ENCODE peak calls at places on chromosomes 16 and 17, in four cellular contexts. One of them, this sample, is unnamed.

GRCh38 chr16:58419241-58420012 is 27.2 kb downstream of the GINS3 start:
- DNase-seq in ascending aorta: no peak
- DNase-seq in esophagus squamous epithelium: no peak
- DNase-seq in right atrium auricular region: no peak
- DNase-seq in this sample: no peak

GRCh38 chr16:12067714-12068401 is 91.3 kb downstream of the SNX29 start:
- DNase-seq in right atrium auricular region: peak; percentile 78
- DNase-seq in esophagus squamous epithelium: no peak
- DNase-seq in ascending aorta: no peak
- DNase-seq in this sample: peak; percentile 79

GRCh38 chr16:87844809-87845208 is 24.5 kb downstream of the SLC7A5 start:
- DNase-seq in ascending aorta: no peak
- DNase-seq in esophagus squamous epithelium: no peak
- DNase-seq in right atrium auricular region: no peak
- DNase-seq in this sample: no peak

GRCh38 chr17:29732613-29733012 is 109.9 kb upstream of the CORO6 start:
- DNase-seq in right atrium auricular region: no peak
- DNase-seq in esophagus squamous epithelium: no peak
- DNase-seq in ascending aorta: no peak
- DNase-seq in this sample: peak; percentile 43

GRCh38 chr17:20059728-20060188 is 50.6 kb downstream of the SPECC1 start:
- DNase-seq in ascending aorta: no peak
- DNase-seq in esophagus squamous epithelium: no peak
- DNase-seq in right atrium auricular region: no peak
- DNase-seq in this sample: peak; percentile 77

GRCh38 chr17:16352303-16352837 is 899 bp downstream of the CENPV start:
- DNase-seq in ascending aorta: no peak
- DNase-seq in right atrium auricular region: no peak
- DNase-seq in esophagus squamous epithelium: no peak
- DNase-seq in this sample: no peak

GRCh38 chr17:6435968-6436367 is 1.0 kb upstream of the AIPL1 start:
- DNase-seq in right atrium auricular region: peak; percentile 62
- DNase-seq in ascending aorta: no peak
- DNase-seq in esophagus squamous epithelium: peak; percentile 14
- DNase-seq in this sample: peak; percentile 57

GRCh38 chr16:53944026-53944425 is 240.1 kb downstream of the FTO start:
- DNase-seq in esophagus squamous epithelium: no peak
- DNase-seq in right atrium auricular region: no peak
- DNase-seq in ascending aorta: no peak
- DNase-seq in this sample: no peak

GRCh38 chr16:17578921-17579876 is 108.4 kb upstream of the XYLT1 start:
- DNase-seq in ascending aorta: no peak
- DNase-seq in right atrium auricular region: peak; percentile 71
- DNase-seq in esophagus squamous epithelium: no peak
- DNase-seq in this sample: peak; percentile 46

GRCh38 chr16:12961621-12962020 is 60.2 kb downstream of the SHISA9 start:
- DNase-seq in ascending aorta: no peak
- DNase-seq in right atrium auricular region: no peak
- DNase-seq in esophagus squamous epithelium: no peak
- DNase-seq in this sample: no peak

GRCh38 chr17:29215717-29216116 is 30.9 kb upstream of the CRYBA1 start:
- DNase-seq in esophagus squamous epithelium: no peak
- DNase-seq in right atrium auricular region: no peak
- DNase-seq in ascending aorta: no peak
- DNase-seq in this sample: no peak

DNA sequence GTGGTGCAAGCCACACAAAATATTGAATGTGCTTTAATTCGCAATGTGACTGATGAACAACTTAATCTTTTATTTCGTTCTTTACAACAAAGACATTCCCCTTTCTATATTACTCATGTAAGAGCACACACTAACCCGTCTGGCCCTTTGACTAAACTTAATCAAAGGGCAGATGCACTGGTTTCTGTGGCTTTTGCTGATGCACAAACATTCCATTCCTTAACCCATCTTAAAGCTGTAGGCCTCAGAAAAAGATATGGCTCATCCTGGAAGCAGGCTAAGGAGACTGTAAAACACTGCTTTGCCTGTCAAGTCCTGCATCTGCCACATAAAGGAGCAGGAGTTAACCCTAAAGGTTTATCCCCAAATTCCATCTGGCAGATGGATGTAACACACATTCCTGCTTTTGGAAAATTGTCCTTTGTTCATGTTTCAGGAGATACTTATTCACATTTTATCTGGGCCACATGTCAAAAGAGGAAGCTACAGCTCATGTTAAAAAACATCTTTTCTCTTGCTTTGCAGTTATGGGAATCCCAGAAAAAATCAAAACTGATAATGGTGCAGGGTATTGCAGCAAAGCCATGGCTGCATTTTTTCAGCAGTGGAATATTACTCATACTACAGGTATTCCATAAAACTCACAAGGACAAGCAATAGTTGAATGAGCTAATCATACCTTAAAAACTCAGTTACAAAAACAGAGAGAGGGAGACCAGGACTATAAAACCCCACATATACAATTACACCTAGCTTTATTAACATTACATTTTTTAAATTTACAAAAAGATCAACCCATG is 137.2 kb downstream of the AHSP start:
- DNase-seq in ascending aorta: no peak
- DNase-seq in esophagus squamous epithelium: no peak
- DNase-seq in right atrium auricular region: no peak
- DNase-seq in this sample: no peak
- H3K9me3 ChIP-seq in ascending aorta: no peaks in the 10 kb centered on the region
- H3K9me3 ChIP-seq in esophagus squamous epithelium: no peaks in the 10 kb centered on the region
- H3K9me3 ChIP-seq in right atrium auricular region: no peaks in the 10 kb centered on the region
- H3K9me3 ChIP-seq in this sample: no peaks in the 10 kb centered on the region

DNA sequence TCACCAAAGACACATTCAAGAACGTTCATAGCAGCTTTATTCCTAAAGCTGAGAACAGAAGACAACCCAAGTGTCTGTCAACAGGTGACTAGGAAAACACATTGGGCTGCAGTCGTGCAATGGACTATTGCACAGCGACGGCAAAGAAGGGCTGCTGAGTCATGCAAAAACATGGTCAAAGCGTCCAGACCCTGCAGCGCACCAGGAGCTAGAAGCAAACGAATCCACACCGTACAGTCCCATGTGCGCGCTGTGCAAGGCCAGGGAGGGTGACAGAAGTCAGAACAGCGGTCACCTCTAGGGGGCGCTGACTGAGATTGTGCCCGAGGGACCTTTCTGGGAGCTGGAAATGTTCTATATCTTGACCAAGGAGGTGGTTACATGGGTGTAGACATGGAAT is 266.4 kb downstream of the MAF start:
- DNase-seq in right atrium auricular region: no peak
- DNase-seq in ascending aorta: no peak
- DNase-seq in esophagus squamous epithelium: no peak
- DNase-seq in this sample: no peak
- TF ChIP-seq CTCF in right atrium auricular region: no peak
- TF ChIP-seq CTCF in ascending aorta: no peak
- TF ChIP-seq CTCF in esophagus squamous epithelium: no peak
- TF ChIP-seq CTCF in this sample: peak; percentile 47

DNA sequence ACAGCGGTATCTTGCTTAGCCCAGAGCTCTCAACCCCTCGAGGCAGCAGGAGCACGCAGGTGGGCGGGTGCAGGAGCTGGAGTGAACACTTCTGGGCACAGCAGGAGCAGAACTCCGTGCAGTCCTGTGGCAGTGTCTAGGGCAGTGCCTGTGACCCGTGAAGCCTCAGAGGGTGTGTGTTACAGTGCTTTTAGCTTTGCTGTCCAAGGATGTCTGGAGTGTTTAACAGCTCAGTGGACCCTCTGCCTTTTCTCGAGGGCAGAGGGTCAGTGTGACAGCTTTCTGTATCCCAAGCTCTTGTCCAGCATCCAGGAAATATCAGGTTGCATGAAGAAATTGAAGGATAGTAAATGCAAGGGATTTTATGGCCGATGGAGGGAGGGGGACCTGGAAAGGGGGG is 16.4 kb upstream of the SSTR5 start:
- DNase-seq in esophagus squamous epithelium: no peak
- DNase-seq in right atrium auricular region: no peak
- DNase-seq in ascending aorta: no peak
- DNase-seq in this sample: no peak
- H3K27me3 ChIP-seq in esophagus squamous epithelium: peaks cover 86% of the 10 kb centered on the region
- H3K27me3 ChIP-seq in right atrium auricular region: no peaks in the 10 kb centered on the region
- H3K27me3 ChIP-seq in ascending aorta: no peaks in the 10 kb centered on the region
- H3K27me3 ChIP-seq in this sample: no peaks in the 10 kb centered on the region

GRCh38 chr16:35911899-35912298 is 2452.5 kb downstream of the TP53TG3F start:
- DNase-seq in esophagus squamous epithelium: no peak
- DNase-seq in right atrium auricular region: no peak
- DNase-seq in ascending aorta: no peak
- DNase-seq in this sample: no peak
- H3K9me3 ChIP-seq in esophagus squamous epithelium: no peaks in the 10 kb centered on the region
- H3K9me3 ChIP-seq in right atrium auricular region: peaks cover 4% of the 10 kb centered on the region
- H3K9me3 ChIP-seq in ascending aorta: peaks cover 6% of the 10 kb centered on the region
- H3K9me3 ChIP-seq in this sample: no peaks in the 10 kb centered on the region

DNA sequence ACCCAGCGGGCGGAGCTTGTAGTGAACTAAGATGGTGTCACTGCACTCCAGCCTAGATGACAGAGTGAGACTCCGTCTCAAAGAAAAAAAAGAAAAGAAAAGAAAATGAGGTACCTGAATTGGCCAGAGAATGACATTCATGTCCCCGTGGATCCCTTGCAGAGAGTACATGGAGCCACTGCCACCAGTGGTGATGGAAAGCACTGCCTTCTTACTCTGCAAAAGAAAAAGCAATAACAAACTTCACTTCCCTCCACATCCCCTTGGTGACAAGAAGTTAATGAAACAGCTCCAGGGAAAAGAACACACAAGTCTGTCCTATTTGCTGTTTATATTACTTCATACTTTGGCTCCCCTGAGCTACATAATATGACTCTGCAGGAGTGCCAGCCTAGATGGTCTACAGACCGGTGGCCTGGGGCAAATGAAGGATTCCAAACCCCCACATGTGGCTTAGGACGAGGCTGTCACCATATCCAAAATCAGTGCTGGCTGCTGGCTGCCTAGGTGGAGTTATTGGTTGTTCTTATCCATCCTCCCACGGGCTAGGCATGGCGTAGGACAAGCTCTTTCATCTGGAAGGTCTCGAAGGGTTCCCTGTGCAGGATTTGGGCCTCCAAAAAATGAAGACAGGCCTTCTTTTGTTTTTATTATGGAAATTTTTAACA is 13.3 kb downstream of the NQO1 start:
- DNase-seq in right atrium auricular region: no peak
- DNase-seq in ascending aorta: no peak
- DNase-seq in esophagus squamous epithelium: no peak
- DNase-seq in this sample: no peak
- TF ChIP-seq CTCF in right atrium auricular region: no peak
- TF ChIP-seq CTCF in ascending aorta: no peak
- TF ChIP-seq CTCF in esophagus squamous epithelium: peak; percentile 7
- TF ChIP-seq CTCF in this sample: no peak

DNA sequence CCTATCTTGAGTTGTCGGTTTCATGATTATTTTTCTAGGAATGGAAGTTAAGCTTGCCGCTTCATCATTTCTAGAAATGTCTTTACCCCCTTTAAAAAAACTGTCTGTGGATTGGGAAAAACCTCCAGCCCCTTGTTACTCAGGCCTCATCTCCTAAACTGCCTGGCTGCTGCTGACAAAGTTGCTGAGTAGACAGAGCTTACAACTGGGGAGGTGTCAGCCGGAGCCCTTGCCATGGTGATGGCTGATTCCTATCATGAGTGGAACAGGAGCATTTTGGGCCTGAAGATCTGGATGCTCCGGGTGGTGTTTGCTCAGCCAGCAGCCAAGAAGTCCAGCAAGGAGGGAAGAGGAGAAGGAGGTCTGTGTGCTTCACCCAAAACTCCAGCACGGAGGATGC is 243.3 kb downstream of the ENGASE start:
- DNase-seq in ascending aorta: no peak
- DNase-seq in right atrium auricular region: no peak
- DNase-seq in esophagus squamous epithelium: no peak
- DNase-seq in this sample: no peak
- H3K27me3 ChIP-seq in ascending aorta: no peaks in the 10 kb centered on the region
- H3K27me3 ChIP-seq in right atrium auricular region: no peaks in the 10 kb centered on the region
- H3K27me3 ChIP-seq in esophagus squamous epithelium: peaks cover 83% of the 10 kb centered on the region
- H3K27me3 ChIP-seq in this sample: peaks cover 45% of the 10 kb centered on the region

GRCh38 chr17:49849711-49850610 is 2.1 kb upstream of the TAC4 start:
- DNase-seq in ascending aorta: no peak
- DNase-seq in right atrium auricular region: no peak
- DNase-seq in esophagus squamous epithelium: no peak
- DNase-seq in this sample: no peak

GRCh38 chr17:49845210-49845782 is 2.6 kb downstream of the TAC4 start:
- DNase-seq in right atrium auricular region: no peak
- DNase-seq in esophagus squamous epithelium: no peak
- DNase-seq in ascending aorta: no peak
- DNase-seq in this sample: no peak

GRCh38 chr17:49846938-49847712 is 744 bp downstream of the TAC4 start:
- DNase-seq in esophagus squamous epithelium: no peak
- DNase-seq in right atrium auricular region: no peak
- DNase-seq in ascending aorta: no peak
- DNase-seq in this sample: no peak

GRCh38 chr17:49848739-49849138 is 870 bp upstream of the TAC4 start:
- DNase-seq in esophagus squamous epithelium: no peak
- DNase-seq in ascending aorta: no peak
- DNase-seq in right atrium auricular region: no peak
- DNase-seq in this sample: no peak

GRCh38 chr17:49848019-49848473 is at the start of gene TAC4:
- DNase-seq in esophagus squamous epithelium: no peak
- DNase-seq in right atrium auricular region: no peak
- DNase-seq in ascending aorta: no peak
- DNase-seq in this sample: no peak
- H3K9me3 ChIP-seq in esophagus squamous epithelium: no peaks in the 10 kb centered on the region
- H3K9me3 ChIP-seq in right atrium auricular region: no peaks in the 10 kb centered on the region
- H3K9me3 ChIP-seq in ascending aorta: no peaks in the 10 kb centered on the region
- H3K9me3 ChIP-seq in this sample: no peaks in the 10 kb centered on the region

GRCh38 chr17:67200727-67201301 is 44.2 kb downstream of the HELZ start:
- DNase-seq in ascending aorta: no peak
- DNase-seq in right atrium auricular region: no peak
- DNase-seq in esophagus squamous epithelium: no peak
- DNase-seq in this sample: no peak
- TF ChIP-seq CTCF in ascending aorta: peak; percentile 23
- TF ChIP-seq CTCF in right atrium auricular region: no peak
- TF ChIP-seq CTCF in esophagus squamous epithelium: peak; percentile 28
- TF ChIP-seq CTCF in this sample: peak; percentile 61

This sample was measured in Panc1.